ENCODE peak calls at places on chromosome 17, in nine cellular contexts. L is sigmoid colon, C is uterus, P is thyroid gland, G is stomach, U is tibial nerve, W is prostate gland, S is K562, I is body of pancreas. T is an unnamed sample.

GRCh38 chr17:64653325-64653984 is 8.7 kb downstream of the SMURF2 start:
- DNase-seq in S (no peak), W (no peak), U (no peak), P (no peak), G (no peak), C (no peak), L (no peak), I (no peak), T (no peak)

GRCh38 chr17:2174471-2175293 is 119.8 kb downstream of the HIC1 start:
- DNase-seq in G (no peak), U (no peak), C (peak; percentile 60), I (peak; percentile 54), L (peak; percentile 87), S (no peak), W (peak; percentile 75), P (peak; percentile 81), T (peak; percentile 51)

GRCh38 chr17:73647767-73648542 is 3.7 kb upstream of the SDK2 start:
- DNase-seq in U (no peak), G (peak; percentile 18), W (no peak), C (no peak), L (no peak), I (no peak), P (no peak), S (no peak), T (no peak)

GRCh38 chr17:2948721-2949468 is 114.5 kb downstream of the OR1D5 start:
- DNase-seq in W (no peak), P (no peak), G (no peak), I (peak; percentile 7), C (no peak), S (no peak), L (no peak), U (no peak), T (no peak)

GRCh38 chr17:8959312-8959918 is 6.1 kb downstream of the PIK3R5 start:
- DNase-seq in L (no peak), I (no peak), C (no peak), G (no peak), W (no peak), S (no peak), P (no peak), U (no peak), T (no peak)

GRCh38 chr17:3935825-3936355 is 19.6 kb upstream of the P2RX1 start:
- DNase-seq in W (no peak), G (no peak), C (no peak), U (no peak), P (no peak), I (no peak), L (no peak), S (no peak), T (peak; percentile 79)

GRCh38 chr17:60391419-60392041 is 403 bp downstream of the USP32 start:
- DNase-seq in W (no peak), C (no peak), I (no peak), S (no peak), G (no peak), P (no peak), U (peak; percentile 39), L (no peak), T (no peak)

GRCh38 chr17:74957935-74958549 is 14.5 kb downstream of the HID1 start:
- DNase-seq in I (peak; percentile 80), S (peak; percentile 86), C (peak; percentile 74), U (peak; percentile 79), P (peak; percentile 69), W (peak; percentile 59), G (peak; percentile 81), L (peak; percentile 81), T (peak; percentile 84)

GRCh38 chr17:3754458-3755334 is 31.0 kb downstream of the HASPIN start:
- DNase-seq in C (no peak), W (peak; percentile 96), I (peak; percentile 100), G (peak; percentile 99), U (no peak), P (peak; percentile 91), L (no peak), S (peak; percentile 94), T (no peak)

GRCh38 chr17:40857535-40857934 is 9.5 kb downstream of the KRT12 start:
- DNase-seq in S (no peak), W (no peak), I (no peak), G (no peak), C (no peak), P (no peak), U (peak; percentile 38), L (no peak), T (no peak)

GRCh38 chr17:74408830-74409229 is 23.1 kb upstream of the GPRC5C start:
- DNase-seq in G (peak; percentile 82), W (no peak), S (no peak), L (no peak), P (no peak), C (no peak), I (peak; percentile 15), U (no peak), T (no peak)

GRCh38 chr17:81480140-81480917 is 32.3 kb downstream of the ACTG1 start:
- DNase-seq in S (peak; percentile 54), L (no peak), P (peak; percentile 26), G (no peak), I (peak; percentile 27), C (no peak), U (peak; percentile 56), W (no peak), T (peak; percentile 86)

DNA sequence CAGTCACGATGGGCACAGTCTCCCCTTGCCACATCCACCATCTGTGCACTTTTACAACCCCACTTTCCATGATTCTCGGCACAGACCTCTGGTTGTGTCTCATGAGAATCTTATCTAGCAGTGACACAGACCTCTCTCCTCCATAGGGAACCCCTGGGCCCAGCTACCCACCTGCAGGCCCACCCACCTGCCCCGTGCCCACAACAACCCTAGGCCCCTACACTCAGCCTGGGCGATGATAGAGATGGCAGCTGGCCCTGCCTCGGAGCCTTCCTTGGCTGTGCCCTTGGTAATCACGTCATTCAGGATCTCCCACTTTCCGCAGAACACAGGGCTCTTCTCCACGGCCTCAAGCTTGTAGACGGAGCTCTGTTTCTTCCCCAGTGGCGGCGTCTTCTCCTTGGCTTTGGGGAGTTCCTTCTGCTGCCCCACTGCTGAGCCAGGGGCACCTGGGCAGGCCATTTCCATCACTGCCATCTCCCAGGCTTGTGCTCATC is 26.5 kb downstream of the MAP3K14 start:
- DNase-seq in U (no peak), C (no peak), P (no peak), S (no peak), G (no peak), L (no peak), I (no peak), W (no peak), T (no peak)
- TF ChIP-seq POLR2A in U (no peak), C (no peak), P (no peak), S (no peak), G (no peak), L (no peak), I (no peak), W (no peak), T (no peak)

GRCh38 chr17:59001158-59001814 is 105.4 kb downstream of the TRIM37 start:
- DNase-seq in L (no peak), W (peak; percentile 26), P (peak; percentile 52), I (peak; percentile 39), U (peak; percentile 34), G (peak; percentile 34), C (no peak), S (peak; percentile 24), T (peak; percentile 90)

GRCh38 chr17:59004338-59005111 is 102.2 kb downstream of the TRIM37 start:
- DNase-seq in G (peak; percentile 67), L (no peak), W (peak; percentile 60), P (peak; percentile 58), I (peak; percentile 80), C (peak; percentile 50), U (peak; percentile 88), S (peak; percentile 60), T (peak; percentile 73)

GRCh38 chr17:59002126-59002525 is 104.6 kb downstream of the TRIM37 start:
- DNase-seq in P (no peak), U (no peak), S (no peak), L (no peak), C (no peak), W (no peak), G (no peak), I (no peak), T (no peak)

GRCh38 chr17:59003860-59004259 is 102.8 kb downstream of the TRIM37 start:
- DNase-seq in P (no peak), C (no peak), U (no peak), G (no peak), L (no peak), W (no peak), S (no peak), I (no peak), T (no peak)

DNA sequence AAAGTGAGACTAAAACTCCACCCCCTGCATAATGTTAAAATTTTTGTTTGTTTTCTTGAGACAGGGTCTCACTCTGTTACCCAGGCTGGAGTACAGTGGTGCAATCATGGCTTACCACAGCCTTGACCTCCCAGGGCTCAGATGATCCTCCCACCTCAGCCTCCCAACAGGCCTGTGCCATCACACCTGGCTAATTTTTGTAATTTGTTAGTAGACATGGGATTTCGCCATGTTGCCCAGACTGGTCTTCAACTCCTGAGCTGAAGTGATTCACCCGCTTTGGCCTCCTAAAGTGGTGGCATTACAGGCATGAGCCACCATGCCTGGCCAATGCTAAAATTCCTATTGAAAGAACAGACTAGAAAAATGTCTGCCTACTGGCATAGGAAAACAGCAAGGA is 103.8 kb downstream of the TRIM37 start:
- DNase-seq in S (no peak), C (no peak), U (no peak), G (no peak), P (no peak), L (no peak), I (no peak), W (no peak), T (no peak)
- H3K27ac ChIP-seq in S (no peak overlapping the region), C (no peak overlapping the region), U (peak overlapping the region; percentile 10), G (no peak overlapping the region), P (peak overlapping the region; percentile 64), L (no peak overlapping the region), I (no peak overlapping the region), W (peak overlapping the region; percentile 76), T (no peak overlapping the region)

GRCh38 chr17:76131692-76132573 is 9.1 kb downstream of the FOXJ1 start:
- DNase-seq in G (no peak), L (no peak), U (no peak), S (no peak), P (no peak), W (peak; percentile 62), I (no peak), C (no peak), T (no peak)

GRCh38 chr17:76130473-76130872 is 10.6 kb downstream of the FOXJ1 start:
- DNase-seq in U (no peak), C (no peak), P (no peak), I (no peak), W (no peak), L (no peak), G (no peak), S (no peak), T (no peak)

GRCh38 chr17:76134911-76135809 is 5.9 kb downstream of the FOXJ1 start:
- DNase-seq in L (no peak), C (no peak), G (no peak), I (no peak), P (no peak), U (no peak), S (no peak), W (no peak), T (no peak)

GRCh38 chr17:76131061-76131691 is 9.9 kb downstream of the FOXJ1 start:
- DNase-seq in L (no peak), C (no peak), P (no peak), I (no peak), W (no peak), G (no peak), S (no peak), U (no peak), T (no peak)

GRCh38 chr17:76132574-76133338 is 8.3 kb downstream of the FOXJ1 start:
- DNase-seq in C (no peak), P (peak; percentile 90), S (no peak), I (peak; percentile 72), W (peak; percentile 79), G (peak; percentile 78), L (peak; percentile 60), U (no peak), T (no peak)
- H3K4me3 ChIP-seq in C (no peak overlapping the region), P (no peak overlapping the region), S (no peak overlapping the region), I (no peak overlapping the region), W (no peak overlapping the region), G (peak overlapping the region; percentile 3), L (no peak overlapping the region), U (no peak overlapping the region), T (no peak overlapping the region)

GRCh38 chr17:5191541-5192417 is at the start of gene ZNF594:
- DNase-seq in G (peak; percentile 97), I (peak; percentile 97), L (peak; percentile 98), S (peak; percentile 97), W (peak; percentile 94), P (peak; percentile 98), U (peak; percentile 89), C (peak; percentile 97), T (peak; percentile 98)
- TF ChIP-seq POLR2A in G (no peak), I (peak; percentile 77), L (peak; percentile 36), S (peak; percentile 86), W (peak; percentile 57), P (peak; percentile 70), U (peak; percentile 65), C (peak; percentile 51), T (peak; percentile 49)

T was measured in adrenal gland.